ENCODE peak calls at places on chromosomes 13 and 19, in eight cellular contexts. One of them, this sample, is unnamed.

GRCh38 chr13:27954406-27954851 is 14.7 kb downstream of the CDX2 start:
- DNase-seq in iris pigment epithelial cell: peak; percentile 32
- DNase-seq in dermis blood vessel endothelial cell: peak; percentile 37
- DNase-seq in RCC 7860: no peak
- DNase-seq in progenitor cell of endocrine pancreas: no peak
- DNase-seq in stimulated activated CD4-positive, alpha-beta T cell treated with anti-CD3 and anti-CD28 coated beads, Interleukin-15, amount 100 ng/mL, for 24 hours: peak; percentile 42
- DNase-seq in amygdala: no peak
- DNase-seq in A549: peak; percentile 68
- DNase-seq in this sample: peak; percentile 26

GRCh38 chr19:18155095-18156087 is 2.4 kb downstream of the PIK3R2 start:
- DNase-seq in dermis blood vessel endothelial cell: no peak
- DNase-seq in RCC 7860: no peak
- DNase-seq in iris pigment epithelial cell: no peak
- DNase-seq in amygdala: no peak
- DNase-seq in A549: no peak
- DNase-seq in stimulated activated CD4-positive, alpha-beta T cell treated with anti-CD3 and anti-CD28 coated beads, Interleukin-15, amount 100 ng/mL, for 24 hours: no peak
- DNase-seq in progenitor cell of endocrine pancreas: no peak
- DNase-seq in this sample: no peak

GRCh38 chr13:20174656-20175405 is 14.0 kb upstream of the GJA3 start:
- DNase-seq in progenitor cell of endocrine pancreas: no peak
- DNase-seq in RCC 7860: peak; percentile 77
- DNase-seq in dermis blood vessel endothelial cell: peak; percentile 88
- DNase-seq in amygdala: no peak
- DNase-seq in A549: peak; percentile 84
- DNase-seq in stimulated activated CD4-positive, alpha-beta T cell treated with anti-CD3 and anti-CD28 coated beads, Interleukin-15, amount 100 ng/mL, for 24 hours: peak; percentile 86
- DNase-seq in iris pigment epithelial cell: peak; percentile 93
- DNase-seq in this sample: peak; percentile 94

GRCh38 chr13:36531746-36532486 is 99.6 kb downstream of the CCNA1 start:
- DNase-seq in dermis blood vessel endothelial cell: peak; percentile 78
- DNase-seq in RCC 7860: no peak
- DNase-seq in A549: no peak
- DNase-seq in progenitor cell of endocrine pancreas: no peak
- DNase-seq in amygdala: no peak
- DNase-seq in stimulated activated CD4-positive, alpha-beta T cell treated with anti-CD3 and anti-CD28 coated beads, Interleukin-15, amount 100 ng/mL, for 24 hours: no peak
- DNase-seq in iris pigment epithelial cell: peak; percentile 16
- DNase-seq in this sample: peak; percentile 64

GRCh38 chr13:27481766-27482165 is 31.4 kb upstream of the MTIF3 start:
- DNase-seq in amygdala: no peak
- DNase-seq in stimulated activated CD4-positive, alpha-beta T cell treated with anti-CD3 and anti-CD28 coated beads, Interleukin-15, amount 100 ng/mL, for 24 hours: peak; percentile 51
- DNase-seq in progenitor cell of endocrine pancreas: peak; percentile 61
- DNase-seq in dermis blood vessel endothelial cell: peak; percentile 57
- DNase-seq in iris pigment epithelial cell: peak; percentile 36
- DNase-seq in RCC 7860: no peak
- DNase-seq in A549: peak; percentile 51
- DNase-seq in this sample: peak; percentile 27

GRCh38 chr19:8323781-8324185 is 2.5 kb downstream of the RPS28 start:
- DNase-seq in dermis blood vessel endothelial cell: peak; percentile 43
- DNase-seq in amygdala: no peak
- DNase-seq in stimulated activated CD4-positive, alpha-beta T cell treated with anti-CD3 and anti-CD28 coated beads, Interleukin-15, amount 100 ng/mL, for 24 hours: peak; percentile 34
- DNase-seq in A549: no peak
- DNase-seq in iris pigment epithelial cell: no peak
- DNase-seq in RCC 7860: no peak
- DNase-seq in progenitor cell of endocrine pancreas: no peak
- DNase-seq in this sample: no peak

GRCh38 chr13:63110431-63110830 is 1694.8 kb upstream of the PCDH20 start:
- DNase-seq in progenitor cell of endocrine pancreas: no peak
- DNase-seq in dermis blood vessel endothelial cell: no peak
- DNase-seq in stimulated activated CD4-positive, alpha-beta T cell treated with anti-CD3 and anti-CD28 coated beads, Interleukin-15, amount 100 ng/mL, for 24 hours: no peak
- DNase-seq in amygdala: no peak
- DNase-seq in RCC 7860: no peak
- DNase-seq in A549: no peak
- DNase-seq in iris pigment epithelial cell: no peak
- DNase-seq in this sample: peak; percentile 56

GRCh38 chr19:42121666-42122069 is 10.6 kb downstream of the POU2F2 start:
- DNase-seq in progenitor cell of endocrine pancreas: no peak
- DNase-seq in stimulated activated CD4-positive, alpha-beta T cell treated with anti-CD3 and anti-CD28 coated beads, Interleukin-15, amount 100 ng/mL, for 24 hours: peak; percentile 93
- DNase-seq in iris pigment epithelial cell: peak; percentile 81
- DNase-seq in amygdala: no peak
- DNase-seq in RCC 7860: peak; percentile 48
- DNase-seq in A549: no peak
- DNase-seq in dermis blood vessel endothelial cell: peak; percentile 89
- DNase-seq in this sample: peak; percentile 83

GRCh38 chr19:40229926-40230417 is 3.5 kb upstream of the CCNP start:
- DNase-seq in stimulated activated CD4-positive, alpha-beta T cell treated with anti-CD3 and anti-CD28 coated beads, Interleukin-15, amount 100 ng/mL, for 24 hours: no peak
- DNase-seq in amygdala: no peak
- DNase-seq in progenitor cell of endocrine pancreas: no peak
- DNase-seq in iris pigment epithelial cell: no peak
- DNase-seq in RCC 7860: no peak
- DNase-seq in dermis blood vessel endothelial cell: no peak
- DNase-seq in A549: no peak
- DNase-seq in this sample: no peak

GRCh38 chr13:95505976-95506375 is 46.5 kb upstream of the CLDN10 start:
- DNase-seq in RCC 7860: no peak
- DNase-seq in iris pigment epithelial cell: no peak
- DNase-seq in dermis blood vessel endothelial cell: no peak
- DNase-seq in amygdala: no peak
- DNase-seq in stimulated activated CD4-positive, alpha-beta T cell treated with anti-CD3 and anti-CD28 coated beads, Interleukin-15, amount 100 ng/mL, for 24 hours: no peak
- DNase-seq in A549: no peak
- DNase-seq in progenitor cell of endocrine pancreas: no peak
- DNase-seq in this sample: no peak

GRCh38 chr19:48798937-48799336 is 11.9 kb downstream of the BCAT2 start:
- DNase-seq in progenitor cell of endocrine pancreas: no peak
- DNase-seq in amygdala: no peak
- DNase-seq in stimulated activated CD4-positive, alpha-beta T cell treated with anti-CD3 and anti-CD28 coated beads, Interleukin-15, amount 100 ng/mL, for 24 hours: no peak
- DNase-seq in RCC 7860: no peak
- DNase-seq in A549: no peak
- DNase-seq in dermis blood vessel endothelial cell: peak; percentile 28
- DNase-seq in iris pigment epithelial cell: peak; percentile 46
- DNase-seq in this sample: no peak

GRCh38 chr13:28488376-28489005 is 6.4 kb downstream of the FLT1 start:
- DNase-seq in stimulated activated CD4-positive, alpha-beta T cell treated with anti-CD3 and anti-CD28 coated beads, Interleukin-15, amount 100 ng/mL, for 24 hours: no peak
- DNase-seq in RCC 7860: no peak
- DNase-seq in amygdala: no peak
- DNase-seq in A549: no peak
- DNase-seq in progenitor cell of endocrine pancreas: no peak
- DNase-seq in dermis blood vessel endothelial cell: no peak
- DNase-seq in iris pigment epithelial cell: no peak
- DNase-seq in this sample: no peak

GRCh38 chr13:102693250-102693649 is 1.6 kb downstream of the METTL21C start:
- DNase-seq in RCC 7860: no peak
- DNase-seq in stimulated activated CD4-positive, alpha-beta T cell treated with anti-CD3 and anti-CD28 coated beads, Interleukin-15, amount 100 ng/mL, for 24 hours: no peak
- DNase-seq in A549: no peak
- DNase-seq in progenitor cell of endocrine pancreas: no peak
- DNase-seq in iris pigment epithelial cell: no peak
- DNase-seq in dermis blood vessel endothelial cell: no peak
- DNase-seq in amygdala: no peak
- DNase-seq in this sample: no peak

GRCh38 chr13:31540316-31540715 is 199.0 kb upstream of the RXFP2 start:
- DNase-seq in progenitor cell of endocrine pancreas: no peak
- DNase-seq in A549: no peak
- DNase-seq in stimulated activated CD4-positive, alpha-beta T cell treated with anti-CD3 and anti-CD28 coated beads, Interleukin-15, amount 100 ng/mL, for 24 hours: no peak
- DNase-seq in iris pigment epithelial cell: no peak
- DNase-seq in amygdala: no peak
- DNase-seq in RCC 7860: no peak
- DNase-seq in dermis blood vessel endothelial cell: no peak
- DNase-seq in this sample: no peak

GRCh38 chr13:98570929-98571372 is 6.0 kb downstream of the STK24 start:
- DNase-seq in iris pigment epithelial cell: peak; percentile 52
- DNase-seq in dermis blood vessel endothelial cell: peak; percentile 72
- DNase-seq in stimulated activated CD4-positive, alpha-beta T cell treated with anti-CD3 and anti-CD28 coated beads, Interleukin-15, amount 100 ng/mL, for 24 hours: peak; percentile 57
- DNase-seq in amygdala: no peak
- DNase-seq in progenitor cell of endocrine pancreas: no peak
- DNase-seq in A549: no peak
- DNase-seq in RCC 7860: peak; percentile 84
- DNase-seq in this sample: peak; percentile 45

GRCh38 chr19:35154535-35155406 is at the start of gene FXYD5:
- DNase-seq in iris pigment epithelial cell: peak; percentile 84
- DNase-seq in RCC 7860: peak; percentile 65
- DNase-seq in progenitor cell of endocrine pancreas: no peak
- DNase-seq in amygdala: no peak
- DNase-seq in A549: peak; percentile 76
- DNase-seq in stimulated activated CD4-positive, alpha-beta T cell treated with anti-CD3 and anti-CD28 coated beads, Interleukin-15, amount 100 ng/mL, for 24 hours: peak; percentile 91
- DNase-seq in dermis blood vessel endothelial cell: peak; percentile 73
- DNase-seq in this sample: peak; percentile 69

GRCh38 chr19:19342086-19343015 is 21.7 kb downstream of the MAU2 start:
- DNase-seq in amygdala: peak; percentile 10
- DNase-seq in stimulated activated CD4-positive, alpha-beta T cell treated with anti-CD3 and anti-CD28 coated beads, Interleukin-15, amount 100 ng/mL, for 24 hours: peak; percentile 24
- DNase-seq in A549: peak; percentile 70
- DNase-seq in RCC 7860: peak; percentile 9
- DNase-seq in iris pigment epithelial cell: peak; percentile 54
- DNase-seq in dermis blood vessel endothelial cell: peak; percentile 82
- DNase-seq in progenitor cell of endocrine pancreas: peak; percentile 82
- DNase-seq in this sample: peak; percentile 41

GRCh38 chr19:56245062-56245740 is 27.3 kb upstream of the EDDM13 start:
- DNase-seq in amygdala: no peak
- DNase-seq in RCC 7860: no peak
- DNase-seq in dermis blood vessel endothelial cell: no peak
- DNase-seq in iris pigment epithelial cell: peak; percentile 3
- DNase-seq in stimulated activated CD4-positive, alpha-beta T cell treated with anti-CD3 and anti-CD28 coated beads, Interleukin-15, amount 100 ng/mL, for 24 hours: no peak
- DNase-seq in A549: no peak
- DNase-seq in progenitor cell of endocrine pancreas: no peak
- DNase-seq in this sample: peak; percentile 27

GRCh38 chr19:42658148-42658547 is 63.4 kb upstream of the CEACAM8 start:
- DNase-seq in iris pigment epithelial cell: peak; percentile 9
- DNase-seq in progenitor cell of endocrine pancreas: no peak
- DNase-seq in A549: no peak
- DNase-seq in amygdala: no peak
- DNase-seq in stimulated activated CD4-positive, alpha-beta T cell treated with anti-CD3 and anti-CD28 coated beads, Interleukin-15, amount 100 ng/mL, for 24 hours: no peak
- DNase-seq in dermis blood vessel endothelial cell: peak; percentile 84
- DNase-seq in RCC 7860: no peak
- DNase-seq in this sample: no peak

GRCh38 chr13:77896536-77896935 is 22.1 kb downstream of the EDNRB start:
- DNase-seq in dermis blood vessel endothelial cell: peak; percentile 87
- DNase-seq in amygdala: no peak
- DNase-seq in RCC 7860: no peak
- DNase-seq in A549: no peak
- DNase-seq in progenitor cell of endocrine pancreas: no peak
- DNase-seq in stimulated activated CD4-positive, alpha-beta T cell treated with anti-CD3 and anti-CD28 coated beads, Interleukin-15, amount 100 ng/mL, for 24 hours: no peak
- DNase-seq in iris pigment epithelial cell: no peak
- DNase-seq in this sample: peak; percentile 8

GRCh38 chr13:114311908-114312307 is 2.4 kb upstream of the CHAMP1 start:
- DNase-seq in progenitor cell of endocrine pancreas: no peak
- DNase-seq in stimulated activated CD4-positive, alpha-beta T cell treated with anti-CD3 and anti-CD28 coated beads, Interleukin-15, amount 100 ng/mL, for 24 hours: no peak
- DNase-seq in iris pigment epithelial cell: no peak
- DNase-seq in A549: no peak
- DNase-seq in amygdala: no peak
- DNase-seq in RCC 7860: no peak
- DNase-seq in dermis blood vessel endothelial cell: peak; percentile 36
- DNase-seq in this sample: no peak

GRCh38 chr19:30552593-30552992 is 180.4 kb downstream of the ZNF536 start:
- DNase-seq in RCC 7860: no peak
- DNase-seq in amygdala: no peak
- DNase-seq in progenitor cell of endocrine pancreas: no peak
- DNase-seq in dermis blood vessel endothelial cell: no peak
- DNase-seq in stimulated activated CD4-positive, alpha-beta T cell treated with anti-CD3 and anti-CD28 coated beads, Interleukin-15, amount 100 ng/mL, for 24 hours: no peak
- DNase-seq in A549: no peak
- DNase-seq in iris pigment epithelial cell: no peak
- DNase-seq in this sample: no peak

GRCh38 chr13:99067160-99067985 is 89.5 kb upstream of the DOCK9 start:
- DNase-seq in A549: peak; percentile 82
- DNase-seq in RCC 7860: peak; percentile 88
- DNase-seq in stimulated activated CD4-positive, alpha-beta T cell treated with anti-CD3 and anti-CD28 coated beads, Interleukin-15, amount 100 ng/mL, for 24 hours: no peak
- DNase-seq in iris pigment epithelial cell: peak; percentile 89
- DNase-seq in progenitor cell of endocrine pancreas: no peak
- DNase-seq in dermis blood vessel endothelial cell: no peak
- DNase-seq in amygdala: no peak
- DNase-seq in this sample: peak; percentile 36

GRCh38 chr19:54804101-54804500 is 691 bp downstream of the KIR2DL4 start:
- DNase-seq in RCC 7860: no peak
- DNase-seq in progenitor cell of endocrine pancreas: no peak
- DNase-seq in iris pigment epithelial cell: no peak
- DNase-seq in amygdala: no peak
- DNase-seq in stimulated activated CD4-positive, alpha-beta T cell treated with anti-CD3 and anti-CD28 coated beads, Interleukin-15, amount 100 ng/mL, for 24 hours: no peak
- DNase-seq in dermis blood vessel endothelial cell: no peak
- DNase-seq in A549: no peak
- DNase-seq in this sample: no peak

GRCh38 chr19:49848938-49849337 is 2.0 kb upstream of the PTOV1 start:
- DNase-seq in dermis blood vessel endothelial cell: no peak
- DNase-seq in stimulated activated CD4-positive, alpha-beta T cell treated with anti-CD3 and anti-CD28 coated beads, Interleukin-15, amount 100 ng/mL, for 24 hours: no peak
- DNase-seq in A549: no peak
- DNase-seq in iris pigment epithelial cell: no peak
- DNase-seq in amygdala: no peak
- DNase-seq in progenitor cell of endocrine pancreas: no peak
- DNase-seq in RCC 7860: no peak
- DNase-seq in this sample: no peak

GRCh38 chr19:15093001-15093400 is 11.0 kb downstream of the OR1I1 start:
- DNase-seq in dermis blood vessel endothelial cell: no peak
- DNase-seq in stimulated activated CD4-positive, alpha-beta T cell treated with anti-CD3 and anti-CD28 coated beads, Interleukin-15, amount 100 ng/mL, for 24 hours: no peak
- DNase-seq in RCC 7860: no peak
- DNase-seq in amygdala: no peak
- DNase-seq in A549: no peak
- DNase-seq in progenitor cell of endocrine pancreas: no peak
- DNase-seq in iris pigment epithelial cell: no peak
- DNase-seq in this sample: no peak

GRCh38 chr19:34985249-34986022 is 14.7 kb upstream of the GRAMD1A start:
- DNase-seq in progenitor cell of endocrine pancreas: no peak
- DNase-seq in stimulated activated CD4-positive, alpha-beta T cell treated with anti-CD3 and anti-CD28 coated beads, Interleukin-15, amount 100 ng/mL, for 24 hours: peak; percentile 45
- DNase-seq in amygdala: no peak
- DNase-seq in dermis blood vessel endothelial cell: peak; percentile 90
- DNase-seq in iris pigment epithelial cell: peak; percentile 59
- DNase-seq in A549: no peak
- DNase-seq in RCC 7860: no peak
- DNase-seq in this sample: peak; percentile 43

GRCh38 chr19:42433503-42434260 is 6.5 kb upstream of the LIPE start:
- DNase-seq in iris pigment epithelial cell: peak; percentile 53
- DNase-seq in A549: peak; percentile 90
- DNase-seq in RCC 7860: peak; percentile 43
- DNase-seq in stimulated activated CD4-positive, alpha-beta T cell treated with anti-CD3 and anti-CD28 coated beads, Interleukin-15, amount 100 ng/mL, for 24 hours: peak; percentile 74
- DNase-seq in dermis blood vessel endothelial cell: peak; percentile 88
- DNase-seq in progenitor cell of endocrine pancreas: peak; percentile 52
- DNase-seq in amygdala: no peak
- DNase-seq in this sample: no peak

GRCh38 chr19:28169168-28169862 is 1043.6 kb downstream of the UQCRFS1 start:
- DNase-seq in A549: no peak
- DNase-seq in RCC 7860: no peak
- DNase-seq in amygdala: no peak
- DNase-seq in stimulated activated CD4-positive, alpha-beta T cell treated with anti-CD3 and anti-CD28 coated beads, Interleukin-15, amount 100 ng/mL, for 24 hours: no peak
- DNase-seq in progenitor cell of endocrine pancreas: no peak
- DNase-seq in dermis blood vessel endothelial cell: no peak
- DNase-seq in iris pigment epithelial cell: no peak
- DNase-seq in this sample: no peak

GRCh38 chr19:50280983-50281382 is 48.2 kb downstream of the KCNC3 start:
- DNase-seq in RCC 7860: no peak
- DNase-seq in progenitor cell of endocrine pancreas: no peak
- DNase-seq in A549: no peak
- DNase-seq in dermis blood vessel endothelial cell: no peak
- DNase-seq in stimulated activated CD4-positive, alpha-beta T cell treated with anti-CD3 and anti-CD28 coated beads, Interleukin-15, amount 100 ng/mL, for 24 hours: no peak
- DNase-seq in amygdala: no peak
- DNase-seq in iris pigment epithelial cell: no peak
- DNase-seq in this sample: no peak

GRCh38 chr13:39616087-39616694 is 13.2 kb upstream of the LHFPL6 start:
- DNase-seq in progenitor cell of endocrine pancreas: peak; percentile 20
- DNase-seq in A549: peak; percentile 54
- DNase-seq in iris pigment epithelial cell: peak; percentile 59
- DNase-seq in stimulated activated CD4-positive, alpha-beta T cell treated with anti-CD3 and anti-CD28 coated beads, Interleukin-15, amount 100 ng/mL, for 24 hours: peak; percentile 45
- DNase-seq in RCC 7860: peak; percentile 38
- DNase-seq in amygdala: no peak
- DNase-seq in dermis blood vessel endothelial cell: peak; percentile 85
- DNase-seq in this sample: peak; percentile 79

GRCh38 chr19:55620951-55621672 is 3.3 kb downstream of the ZNF784 start:
- DNase-seq in dermis blood vessel endothelial cell: no peak
- DNase-seq in RCC 7860: no peak
- DNase-seq in A549: no peak
- DNase-seq in progenitor cell of endocrine pancreas: no peak
- DNase-seq in stimulated activated CD4-positive, alpha-beta T cell treated with anti-CD3 and anti-CD28 coated beads, Interleukin-15, amount 100 ng/mL, for 24 hours: no peak
- DNase-seq in iris pigment epithelial cell: no peak
- DNase-seq in amygdala: no peak
- DNase-seq in this sample: no peak

GRCh38 chr19:16164222-16164890 is 9.0 kb downstream of the CIB3 start:
- DNase-seq in iris pigment epithelial cell: no peak
- DNase-seq in amygdala: no peak
- DNase-seq in stimulated activated CD4-positive, alpha-beta T cell treated with anti-CD3 and anti-CD28 coated beads, Interleukin-15, amount 100 ng/mL, for 24 hours: no peak
- DNase-seq in A549: no peak
- DNase-seq in dermis blood vessel endothelial cell: no peak
- DNase-seq in RCC 7860: no peak
- DNase-seq in progenitor cell of endocrine pancreas: no peak
- DNase-seq in this sample: no peak